ENCODE peak calls at places on chromosomes 2 and 18, in five cellular contexts. M, P, J, Y and H are unnamed samples.

GRCh38 chr2:228927028-228928010 is 343.8 kb downstream of the PID1 start:
- DNase-seq in M (no peak), Y (no peak), J (no peak), P (no peak), H (no peak)

GRCh38 chr2:214014551-214015230 is 396.2 kb upstream of the VWC2L start:
- DNase-seq in M (no peak), J (no peak), Y (no peak), P (no peak), H (no peak)

GRCh38 chr2:18299423-18300212 is 260.8 kb downstream of the RDH14 start:
- DNase-seq in Y (no peak), J (peak; percentile 71), M (no peak), P (no peak), H (no peak)

GRCh38 chr2:180707867-180708205 is 272.6 kb upstream of the UBE2E3 start:
- DNase-seq in P (no peak), Y (no peak), M (no peak), J (peak; percentile 4), H (no peak)

GRCh38 chr18:63131106-63131943 is 188.2 kb downstream of the BCL2 start:
- DNase-seq in Y (no peak), M (peak; percentile 45), J (peak; percentile 16), P (no peak), H (no peak)

GRCh38 chr2:128664499-128664971 is 345.9 kb upstream of the HS6ST1 start:
- DNase-seq in Y (no peak), P (no peak), M (peak; percentile 38), J (no peak), H (no peak)

GRCh38 chr18:22385718-22386117 is 32.0 kb downstream of the CTAGE1 start:
- DNase-seq in Y (no peak), P (no peak), M (no peak), J (no peak), H (no peak)

GRCh38 chr2:232925769-232926163 is 55.7 kb downstream of the SNORC start:
- DNase-seq in J (no peak), Y (no peak), M (no peak), P (no peak), H (no peak)

GRCh38 chr2:207165121-207166038 is at the start of gene KLF7:
- DNase-seq in J (no peak), P (no peak), M (peak; percentile 43), Y (no peak), H (no peak)

GRCh38 chr18:26840965-26841364 is 24.5 kb downstream of the AQP4 start:
- DNase-seq in J (peak; percentile 35), M (no peak), P (no peak), Y (no peak), H (no peak)

GRCh38 chr2:150909090-150909489 is 352.6 kb downstream of the RBM43 start:
- DNase-seq in P (no peak), M (no peak), Y (no peak), J (no peak), H (no peak)

GRCh38 chr2:237688081-237688480 is 60.7 kb downstream of the LRRFIP1 start:
- DNase-seq in M (no peak), Y (no peak), J (no peak), P (no peak), H (no peak)

GRCh38 chr2:43402002-43402401 is 175.6 kb upstream of the ZFP36L2 start:
- DNase-seq in Y (peak; percentile 97), P (no peak), M (no peak), J (no peak), H (no peak)

GRCh38 chr2:10161961-10162441 is 39.5 kb downstream of the RRM2 start:
- DNase-seq in Y (no peak), M (no peak), P (no peak), J (no peak), H (no peak)

GRCh38 chr2:216700088-216700567 is 4.8 kb upstream of the IGFBP5 start:
- DNase-seq in M (no peak), J (no peak), P (no peak), Y (no peak), H (no peak)

GRCh38 chr2:165462433-165462832 is 7.1 kb upstream of the CSRNP3 start:
- DNase-seq in P (no peak), M (no peak), J (no peak), Y (no peak), H (no peak)

GRCh38 chr2:71882949-71883472 is 264.7 kb downstream of the CYP26B1 start:
- DNase-seq in J (peak; percentile 94), M (no peak), P (no peak), Y (no peak), H (peak; percentile 92)

GRCh38 chr18:11502368-11502767 is 107.0 kb upstream of the SLC35G4 start:
- DNase-seq in Y (no peak), J (peak; percentile 46), M (no peak), P (no peak), H (no peak)

GRCh38 chr2:143451622-143452021 is 322.4 kb downstream of the ARHGAP15 start:
- DNase-seq in M (no peak), J (no peak), Y (no peak), P (no peak), H (no peak)

GRCh38 chr2:181123798-181124217 is 143.4 kb downstream of the UBE2E3 start:
- DNase-seq in M (no peak), Y (peak; percentile 53), P (no peak), J (no peak), H (no peak)

GRCh38 chr2:198880421-198880820 is 577.3 kb downstream of the SATB2 start:
- DNase-seq in J (no peak), Y (no peak), P (no peak), M (no peak), H (no peak)

GRCh38 chr18:43271593-43272432 is 5.5 kb downstream of the SYT4 start:
- DNase-seq in J (peak; percentile 35), M (peak; percentile 18), P (no peak), Y (no peak), H (peak; percentile 23)

GRCh38 chr18:44823782-44824181 is 143.1 kb downstream of the SETBP1 start:
- DNase-seq in J (no peak), P (no peak), Y (no peak), M (no peak), H (no peak)

GRCh38 chr2:148567716-148568115 is 76.8 kb upstream of the EPC2 start:
- DNase-seq in Y (no peak), J (no peak), M (no peak), P (no peak), H (no peak)

GRCh38 chr2:36450466-36451196 is 95.1 kb downstream of the CRIM1 start:
- DNase-seq in M (no peak), Y (no peak), P (no peak), J (peak; percentile 37), H (no peak)

GRCh38 chr2:36453652-36454051 is 98.1 kb downstream of the CRIM1 start:
- DNase-seq in M (no peak), Y (no peak), P (no peak), J (peak; percentile 52), H (no peak)

GRCh38 chr2:36449943-36450392 is 94.4 kb downstream of the CRIM1 start:
- DNase-seq in M (no peak), Y (no peak), P (no peak), J (no peak), H (peak; percentile 40)

GRCh38 chr2:36451512-36451911 is 95.9 kb downstream of the CRIM1 start:
- DNase-seq in Y (no peak), J (no peak), P (no peak), M (no peak), H (peak; percentile 82)

DNA sequence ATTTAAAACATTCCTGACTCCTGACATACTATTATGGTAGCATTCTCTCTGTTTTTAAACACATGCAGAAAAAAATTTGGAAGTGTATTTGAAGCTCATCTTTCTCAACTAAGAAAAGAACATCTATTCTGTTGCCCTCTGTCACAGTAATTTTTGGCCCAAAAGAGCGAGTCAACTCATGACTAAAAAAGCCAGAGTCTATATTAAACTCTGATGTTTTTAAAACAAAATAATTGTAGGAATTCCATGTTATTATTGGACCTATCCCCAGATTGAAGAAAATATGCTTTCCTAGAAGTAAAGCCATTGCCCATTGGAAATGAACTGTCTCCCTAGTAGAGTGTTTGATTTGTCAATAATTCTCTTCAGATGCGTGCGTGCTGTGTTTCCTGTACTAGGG is 96.7 kb downstream of the CRIM1 start:
- DNase-seq in M (no peak), P (no peak), J (no peak), Y (no peak), H (no peak)
- TF ChIP-seq ATF2 in M (no peak), P (no peak), J (no peak), Y (no peak), H (no peak)

DNA sequence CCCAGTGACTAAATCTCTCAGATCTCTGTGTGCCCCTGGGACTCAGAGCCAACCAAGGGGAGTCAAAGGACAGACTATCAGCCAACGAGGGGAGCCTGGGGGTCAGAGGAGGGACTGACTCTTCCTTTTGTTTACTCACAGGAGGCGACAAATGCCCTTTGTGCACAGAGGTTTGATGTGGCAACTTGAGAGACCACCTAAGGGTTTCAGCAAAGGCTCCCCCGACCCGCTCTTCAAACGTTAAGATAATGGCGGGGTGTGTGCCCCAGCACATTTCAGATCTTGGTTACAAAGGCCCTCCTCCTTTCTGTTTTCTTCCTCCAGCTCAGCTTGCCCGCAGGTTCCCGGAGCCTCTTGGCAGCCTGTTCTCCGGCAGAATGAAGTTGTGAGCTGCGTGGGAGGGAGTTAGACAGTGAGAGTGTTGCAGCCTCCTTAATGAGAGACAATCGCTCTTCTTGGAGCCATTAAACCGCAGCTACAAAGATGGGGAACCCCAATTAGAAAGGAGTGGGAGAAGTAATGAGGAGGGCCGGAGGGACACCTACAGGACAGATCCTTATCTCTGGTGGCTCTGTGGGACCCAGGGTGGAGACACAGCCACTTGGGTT is 76.2 kb downstream of the KIAA2012 start:
- DNase-seq in M (peak; percentile 16), J (no peak), Y (no peak), P (peak; percentile 68), H (peak; percentile 12)
- TF ChIP-seq ATF2 in M (no peak), J (no peak), Y (no peak), P (no peak), H (no peak)

GRCh38 chr2:231052494-231053451 is 3.9 kb upstream of the PSMD1 start:
- DNase-seq in M (peak; percentile 90), J (peak; percentile 84), Y (no peak), P (peak; percentile 90), H (peak; percentile 68)
- TF ChIP-seq ATF2 in M (no peak), J (peak; percentile 56), Y (no peak), P (no peak), H (no peak)

DNA sequence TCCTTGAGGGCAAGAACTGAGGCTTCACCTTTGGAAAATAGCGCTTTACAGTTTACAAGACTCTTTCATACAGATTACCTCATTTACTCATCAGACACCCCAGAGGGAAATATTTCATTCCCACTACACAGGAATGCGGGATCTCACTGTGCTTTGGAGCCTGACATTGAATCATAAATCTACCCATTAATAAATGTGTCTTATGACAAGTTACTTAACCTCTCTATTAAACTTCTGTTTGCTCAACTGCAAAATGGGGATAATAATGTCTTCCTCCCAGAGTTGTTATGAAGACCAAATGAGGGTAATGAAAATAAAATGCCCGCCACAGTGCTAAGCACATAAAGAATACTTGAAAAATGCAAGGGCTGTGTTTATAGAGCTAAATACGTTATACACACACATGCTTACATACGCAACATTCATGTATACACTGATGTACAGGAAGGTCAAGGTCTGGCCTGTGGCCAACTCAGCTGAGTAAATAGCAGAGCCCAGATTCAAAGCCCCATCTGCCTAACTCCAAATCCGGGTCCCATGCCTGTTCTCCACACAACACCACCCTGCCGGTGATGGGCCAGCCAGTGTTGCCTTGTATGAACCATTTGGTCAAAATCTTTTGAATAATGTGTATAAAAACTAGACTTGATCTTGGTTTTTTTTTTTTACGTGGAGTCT is 77.8 kb upstream of the STPG4 start:
- DNase-seq in Y (no peak), P (no peak), M (no peak), J (peak; percentile 81), H (no peak)
- TF ChIP-seq ATF2 in Y (no peak), P (no peak), M (no peak), J (no peak), H (no peak)

GRCh38 chr2:218286570-218287459 is 5.5 kb downstream of the TMBIM1 start:
- DNase-seq in Y (peak; percentile 72), P (peak; percentile 77), M (peak; percentile 78), J (peak; percentile 96), H (peak; percentile 73)
- TF ChIP-seq ATF2 in Y (no peak), P (no peak), M (no peak), J (no peak), H (no peak)